ENCODE peak calls at places on chromosomes 6 and 20, in five cellular contexts. One of them, this sample, is unnamed.

GRCh38 chr6:152981989-152982767 is 663 bp downstream of the FBXO5 start:
- DNase-seq in stimulated activated CD8-positive, alpha-beta memory T cell treated with anti-CD3 and anti-CD28 coated beads, Interleukin-2, amount 100 ng/mL, for 1 hour: no peak
- DNase-seq in hepatocyte: peak; percentile 12
- DNase-seq in Calu3: no peak
- DNase-seq in NCI-H2029 treated with DMSO at 0.1 percent for 48 hours: no peak
- DNase-seq in this sample: no peak

GRCh38 chr6:63739094-63739687 is 103.6 kb downstream of the PHF3 start:
- DNase-seq in stimulated activated CD8-positive, alpha-beta memory T cell treated with anti-CD3 and anti-CD28 coated beads, Interleukin-2, amount 100 ng/mL, for 1 hour: no peak
- DNase-seq in hepatocyte: peak; percentile 12
- DNase-seq in Calu3: peak; percentile 21
- DNase-seq in NCI-H2029 treated with DMSO at 0.1 percent for 48 hours: no peak
- DNase-seq in this sample: no peak

GRCh38 chr20:20362774-20363435 is 5.0 kb upstream of the INSM1 start:
- DNase-seq in stimulated activated CD8-positive, alpha-beta memory T cell treated with anti-CD3 and anti-CD28 coated beads, Interleukin-2, amount 100 ng/mL, for 1 hour: no peak
- DNase-seq in hepatocyte: peak; percentile 17
- DNase-seq in Calu3: no peak
- DNase-seq in NCI-H2029 treated with DMSO at 0.1 percent for 48 hours: peak; percentile 91
- DNase-seq in this sample: no peak

GRCh38 chr6:43386492-43386891 is 17.0 kb upstream of the ZNF318 start:
- DNase-seq in stimulated activated CD8-positive, alpha-beta memory T cell treated with anti-CD3 and anti-CD28 coated beads, Interleukin-2, amount 100 ng/mL, for 1 hour: no peak
- DNase-seq in hepatocyte: peak; percentile 28
- DNase-seq in Calu3: no peak
- DNase-seq in NCI-H2029 treated with DMSO at 0.1 percent for 48 hours: peak; percentile 26
- DNase-seq in this sample: no peak

GRCh38 chr6:31558631-31559500 is 11.5 kb downstream of the NFKBIL1 start:
- DNase-seq in stimulated activated CD8-positive, alpha-beta memory T cell treated with anti-CD3 and anti-CD28 coated beads, Interleukin-2, amount 100 ng/mL, for 1 hour: no peak
- DNase-seq in hepatocyte: no peak
- DNase-seq in Calu3: no peak
- DNase-seq in NCI-H2029 treated with DMSO at 0.1 percent for 48 hours: no peak
- DNase-seq in this sample: no peak

GRCh38 chr6:26594730-26595632 is 1.8 kb upstream of the ABT1 start:
- DNase-seq in stimulated activated CD8-positive, alpha-beta memory T cell treated with anti-CD3 and anti-CD28 coated beads, Interleukin-2, amount 100 ng/mL, for 1 hour: no peak
- DNase-seq in hepatocyte: peak; percentile 36
- DNase-seq in Calu3: peak; percentile 49
- DNase-seq in NCI-H2029 treated with DMSO at 0.1 percent for 48 hours: no peak
- DNase-seq in this sample: no peak

GRCh38 chr20:61874421-61875068 is 191.1 kb downstream of the TAF4 start:
- DNase-seq in stimulated activated CD8-positive, alpha-beta memory T cell treated with anti-CD3 and anti-CD28 coated beads, Interleukin-2, amount 100 ng/mL, for 1 hour: no peak
- DNase-seq in hepatocyte: peak; percentile 28
- DNase-seq in Calu3: peak; percentile 54
- DNase-seq in NCI-H2029 treated with DMSO at 0.1 percent for 48 hours: peak; percentile 9
- DNase-seq in this sample: no peak

GRCh38 chr20:47784599-47785320 is 521 bp downstream of the SULF2 start:
- DNase-seq in stimulated activated CD8-positive, alpha-beta memory T cell treated with anti-CD3 and anti-CD28 coated beads, Interleukin-2, amount 100 ng/mL, for 1 hour: no peak
- DNase-seq in hepatocyte: peak; percentile 68
- DNase-seq in Calu3: peak; percentile 60
- DNase-seq in NCI-H2029 treated with DMSO at 0.1 percent for 48 hours: no peak
- DNase-seq in this sample: no peak

GRCh38 chr6:34529665-34530327 is 26.3 kb downstream of the SPDEF start:
- DNase-seq in stimulated activated CD8-positive, alpha-beta memory T cell treated with anti-CD3 and anti-CD28 coated beads, Interleukin-2, amount 100 ng/mL, for 1 hour: no peak
- DNase-seq in hepatocyte: peak; percentile 32
- DNase-seq in Calu3: peak; percentile 70
- DNase-seq in NCI-H2029 treated with DMSO at 0.1 percent for 48 hours: peak; percentile 62
- DNase-seq in this sample: no peak

GRCh38 chr20:11564491-11564890 is 353.2 kb upstream of the BTBD3 start:
- DNase-seq in stimulated activated CD8-positive, alpha-beta memory T cell treated with anti-CD3 and anti-CD28 coated beads, Interleukin-2, amount 100 ng/mL, for 1 hour: no peak
- DNase-seq in hepatocyte: no peak
- DNase-seq in Calu3: no peak
- DNase-seq in NCI-H2029 treated with DMSO at 0.1 percent for 48 hours: no peak
- DNase-seq in this sample: no peak

GRCh38 chr6:127606131-127606562 is 29.2 kb downstream of the C6orf58 start:
- DNase-seq in stimulated activated CD8-positive, alpha-beta memory T cell treated with anti-CD3 and anti-CD28 coated beads, Interleukin-2, amount 100 ng/mL, for 1 hour: no peak
- DNase-seq in hepatocyte: peak; percentile 46
- DNase-seq in Calu3: peak; percentile 5
- DNase-seq in NCI-H2029 treated with DMSO at 0.1 percent for 48 hours: no peak
- DNase-seq in this sample: no peak

GRCh38 chr6:159168536-159169192 is 536 bp upstream of the FNDC1 start:
- DNase-seq in stimulated activated CD8-positive, alpha-beta memory T cell treated with anti-CD3 and anti-CD28 coated beads, Interleukin-2, amount 100 ng/mL, for 1 hour: no peak
- DNase-seq in hepatocyte: peak; percentile 83
- DNase-seq in Calu3: peak; percentile 69
- DNase-seq in NCI-H2029 treated with DMSO at 0.1 percent for 48 hours: no peak
- DNase-seq in this sample: no peak

GRCh38 chr20:341682-342081 is 5.2 kb upstream of the NRSN2 start:
- DNase-seq in stimulated activated CD8-positive, alpha-beta memory T cell treated with anti-CD3 and anti-CD28 coated beads, Interleukin-2, amount 100 ng/mL, for 1 hour: no peak
- DNase-seq in hepatocyte: peak; percentile 42
- DNase-seq in Calu3: peak; percentile 38
- DNase-seq in NCI-H2029 treated with DMSO at 0.1 percent for 48 hours: no peak
- DNase-seq in this sample: no peak

GRCh38 chr20:56689318-56689717 is 60.2 kb downstream of the TFAP2C start:
- DNase-seq in stimulated activated CD8-positive, alpha-beta memory T cell treated with anti-CD3 and anti-CD28 coated beads, Interleukin-2, amount 100 ng/mL, for 1 hour: no peak
- DNase-seq in hepatocyte: no peak
- DNase-seq in Calu3: no peak
- DNase-seq in NCI-H2029 treated with DMSO at 0.1 percent for 48 hours: no peak
- DNase-seq in this sample: no peak